ENCODE peak calls at places on chromosomes 5 and 9, in five cellular contexts. N, T, R, J and L are unnamed samples.

GRCh38 chr5:54996476-54996875 is 11.1 kb upstream of the ESM1 start:
- DNase-seq in T (no peak), R (peak; percentile 66), J (no peak), N (no peak), L (no peak)

GRCh38 chr5:155978805-155979204 is 348.2 kb upstream of the SGCD start:
- DNase-seq in N (no peak), J (no peak), T (no peak), R (peak; percentile 1), L (no peak)

GRCh38 chr9:131554865-131555351 is 9.6 kb downstream of the PRRT1B start:
- DNase-seq in N (no peak), J (no peak), T (no peak), R (no peak), L (no peak)

GRCh38 chr5:113218200-113218599 is 216.6 kb downstream of the TSSK1B start:
- DNase-seq in T (no peak), R (no peak), J (no peak), N (no peak), L (no peak)

GRCh38 chr9:114495992-114496391 is 9.3 kb downstream of the WHRN start:
- DNase-seq in N (no peak), J (no peak), T (no peak), R (no peak), L (no peak)

GRCh38 chr5:96855041-96855872 is 21.0 kb upstream of the ERAP2 start:
- DNase-seq in J (no peak), R (peak; percentile 97), N (peak; percentile 26), T (peak; percentile 12), L (peak; percentile 50)

GRCh38 chr5:12343543-12343942 is 439.3 kb upstream of the CTNND2 start:
- DNase-seq in J (no peak), T (no peak), N (no peak), R (no peak), L (no peak)

GRCh38 chr5:91397791-91398190 is 14.7 kb upstream of the ARRDC3 start:
- DNase-seq in R (no peak), J (no peak), N (no peak), T (no peak), L (no peak)

GRCh38 chr9:125805057-125805456 is 57.9 kb downstream of the PBX3 start:
- DNase-seq in J (no peak), T (peak; percentile 95), N (no peak), R (peak; percentile 78), L (no peak)

GRCh38 chr9:95360866-95361265 is 43.4 kb upstream of the FANCC start:
- DNase-seq in R (no peak), N (no peak), J (no peak), T (no peak), L (no peak)

GRCh38 chr9:18985464-18985951 is 47.5 kb downstream of the SAXO1 start:
- DNase-seq in N (no peak), R (no peak), T (peak; percentile 42), J (no peak), L (no peak)

GRCh38 chr9:78235296-78235770 is 542 bp upstream of the CEP78 start:
- DNase-seq in N (no peak), R (peak; percentile 16), T (peak; percentile 49), J (no peak), L (peak; percentile 40)

GRCh38 chr5:160959804-160960203 is 107.8 kb upstream of the ATP10B start:
- DNase-seq in J (no peak), R (peak; percentile 60), N (no peak), T (no peak), L (peak; percentile 99)

GRCh38 chr9:106864533-106865143 is 1.7 kb downstream of the ZNF462 start:
- DNase-seq in N (peak; percentile 39), J (no peak), R (peak; percentile 52), T (peak; percentile 63), L (peak; percentile 74)

GRCh38 chr5:149411738-149412519 is 32.8 kb upstream of the IL17B start:
- DNase-seq in J (no peak), N (no peak), R (no peak), T (no peak), L (no peak)

GRCh38 chr5:96125335-96125891 is 163.8 kb upstream of the ELL2 start:
- DNase-seq in J (no peak), T (peak; percentile 70), N (no peak), R (no peak), L (no peak)

GRCh38 chr5:95900383-95900958 is 61.2 kb downstream of the ELL2 start:
- DNase-seq in R (peak; percentile 75), N (peak; percentile 34), T (peak; percentile 80), J (no peak), L (no peak)

GRCh38 chr5:90226433-90227099 is 183.0 kb downstream of the CETN3 start:
- DNase-seq in R (no peak), N (peak; percentile 63), T (no peak), J (no peak), L (no peak)

GRCh38 chr9:34381323-34381722 is 4.6 kb upstream of the MYORG start:
- DNase-seq in N (no peak), T (no peak), J (peak; percentile 60), R (no peak), L (no peak)

GRCh38 chr9:70076678-70077077 is 33.0 kb downstream of the MAMDC2 start:
- DNase-seq in T (no peak), R (no peak), N (no peak), J (no peak), L (no peak)

GRCh38 chr5:15501057-15501791 is 1.2 kb downstream of the FBXL7 start:
- DNase-seq in R (peak; percentile 72), T (peak; percentile 88), N (peak; percentile 22), J (peak; percentile 69), L (peak; percentile 48)
- TF ChIP-seq CTCF in R (peak; percentile 24), T (peak; percentile 40), N (no peak), J (no peak), L (peak; percentile 21)

GRCh38 chr5:93875693-93876092 is 134.3 kb upstream of the POU5F2 start:
- DNase-seq in N (no peak), J (no peak), R (no peak), T (no peak), L (no peak)
- TF ChIP-seq CTCF in N (peak; percentile 38), J (no peak), R (peak; percentile 34), T (peak; percentile 39), L (no peak)

GRCh38 chr5:177535125-177535524 is 18.4 kb upstream of the DDX41 start:
- DNase-seq in N (no peak), J (no peak), R (no peak), T (no peak), L (no peak)
- TF ChIP-seq CTCF in N (no peak), J (no peak), R (no peak), T (no peak), L (no peak)

GRCh38 chr5:63128018-63128417 is 549.4 kb downstream of the LRRC70 start:
- DNase-seq in R (no peak), N (peak; percentile 2), J (no peak), T (no peak), L (no peak)

GRCh38 chr5:63127054-63127453 is 548.4 kb downstream of the LRRC70 start:
- DNase-seq in T (peak; percentile 44), R (peak; percentile 53), N (no peak), J (no peak), L (peak; percentile 69)

GRCh38 chr5:63125392-63125791 is 546.8 kb downstream of the LRRC70 start:
- DNase-seq in R (no peak), N (peak; percentile 28), J (no peak), T (no peak), L (no peak)

GRCh38 chr5:63121471-63121870 is 542.9 kb downstream of the LRRC70 start:
- DNase-seq in J (no peak), T (no peak), N (no peak), R (no peak), L (no peak)

DNA sequence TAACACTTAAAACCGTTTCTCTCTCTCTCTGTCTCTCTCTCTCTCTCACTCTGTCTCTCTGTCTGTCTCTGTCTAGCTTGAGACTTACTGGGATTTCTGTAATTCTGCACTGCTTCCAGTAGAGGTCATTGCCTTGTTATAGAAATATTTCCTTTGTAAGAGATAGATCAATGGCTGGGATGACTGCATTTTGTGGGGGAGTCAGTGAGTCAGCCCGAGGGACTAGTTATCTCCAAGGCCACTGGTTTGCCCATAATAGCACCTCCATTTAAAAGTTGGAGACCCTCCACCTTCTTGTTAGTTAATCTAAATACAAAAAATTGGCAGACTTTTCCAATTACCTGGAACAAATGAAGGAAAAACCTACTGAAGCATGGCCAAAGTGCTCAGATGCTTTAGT is 547.2 kb downstream of the LRRC70 start:
- DNase-seq in J (no peak), N (peak; percentile 66), T (peak; percentile 52), R (peak; percentile 80), L (peak; percentile 72)
- TF ChIP-seq CTCF in J (no peak), N (peak; percentile 62), T (peak; percentile 63), R (peak; percentile 77), L (peak; percentile 56)

GRCh38 chr9:87263291-87263690 is 234.4 kb upstream of the DAPK1 start:
- DNase-seq in T (no peak), R (no peak), J (peak; percentile 90), N (no peak), L (no peak)
- TF ChIP-seq CTCF in T (no peak), R (no peak), J (peak; percentile 46), N (no peak), L (peak; percentile 24)

DNA sequence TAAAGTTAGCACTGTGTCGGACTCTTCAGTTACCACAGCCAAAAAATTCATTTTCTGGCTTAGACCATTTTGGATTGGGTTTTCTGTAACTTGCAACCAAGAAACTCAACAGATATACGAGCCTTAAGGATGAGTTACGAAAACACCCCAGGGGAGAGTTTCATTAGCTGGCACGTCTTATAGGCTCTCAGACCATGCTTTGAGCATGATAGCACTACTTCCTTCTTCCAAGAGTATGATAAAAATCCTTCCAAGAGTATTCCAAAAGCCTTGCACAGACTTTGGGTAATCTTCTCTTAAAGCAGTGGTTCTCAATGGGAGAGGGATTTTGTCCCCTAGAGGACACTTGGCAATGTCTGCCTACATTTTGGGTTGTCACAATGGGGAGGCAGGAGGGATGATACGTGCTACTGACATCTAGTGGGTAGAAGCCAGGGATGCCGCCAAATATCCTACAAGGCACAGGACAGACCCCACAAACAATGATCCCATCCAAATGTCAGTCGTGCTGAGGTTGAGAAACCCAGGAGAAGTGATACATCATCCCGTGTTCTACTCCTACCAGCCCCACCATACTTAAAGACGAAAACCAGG is 64.8 kb downstream of the SMIM23 start:
- DNase-seq in R (peak; percentile 36), T (peak; percentile 38), J (peak; percentile 64), N (peak; percentile 68), L (peak; percentile 16)
- TF ChIP-seq CTCF in R (peak; percentile 36), T (peak; percentile 6), J (no peak), N (peak; percentile 58), L (peak; percentile 27)

GRCh38 chr9:90773593-90773992 is 28.0 kb upstream of the SYK start:
- DNase-seq in R (no peak), N (no peak), J (peak; percentile 33), T (no peak), L (no peak)

GRCh38 chr9:90772381-90772780 is 29.2 kb upstream of the SYK start:
- DNase-seq in R (no peak), J (no peak), N (no peak), T (no peak), L (no peak)

GRCh38 chr9:90775657-90776056 is 26.0 kb upstream of the SYK start:
- DNase-seq in R (no peak), N (no peak), J (no peak), T (no peak), L (no peak)

GRCh38 chr9:90770927-90771326 is 30.7 kb upstream of the SYK start:
- DNase-seq in R (no peak), T (no peak), J (no peak), N (no peak), L (no peak)

GRCh38 chr9:90774682-90775081 is 26.9 kb upstream of the SYK start:
- DNase-seq in N (no peak), R (no peak), T (no peak), J (no peak), L (peak; percentile 18)
- TF ChIP-seq CTCF in N (no peak), R (no peak), T (no peak), J (no peak), L (peak; percentile 28)

GRCh38 chr9:135997070-135998012 is 36.2 kb upstream of the UBAC1 start:
- DNase-seq in R (no peak), T (no peak), N (no peak), J (no peak), L (no peak)
- TF ChIP-seq CTCF in R (no peak), T (no peak), N (no peak), J (no peak), L (no peak)